ENCODE peak calls at places on chromosomes 3 and 15, in seven cellular contexts. J, C, B, O, V, D and G are unnamed samples.

GRCh38 chr3:45186871-45187270 is 39.2 kb downstream of the TMEM158 start:
- DNase-seq in C (no peak), V (no peak), O (no peak), D (no peak), B (no peak), J (no peak), G (no peak)

GRCh38 chr3:173977747-173978146 is 580.2 kb downstream of the NLGN1 start:
- DNase-seq in V (no peak), B (no peak), D (no peak), C (no peak), J (no peak), O (no peak), G (peak)

GRCh38 chr3:142853270-142854163 is 35.4 kb downstream of the PCOLCE2 start:
- DNase-seq in O (no peak), V (no peak), B (no peak), C (no peak), D (no peak), J (no peak), G (no peak)

GRCh38 chr3:143775401-143775970 is 72.8 kb downstream of the SLC9A9 start:
- DNase-seq in J (peak), O (peak), B (peak), C (no peak), V (no peak), D (peak), G (no peak)

GRCh38 chr15:92005154-92005553 is 151.6 kb downstream of the SLCO3A1 start:
- DNase-seq in B (no peak), C (no peak), D (peak), J (no peak), V (no peak), O (no peak), G (no peak)

GRCh38 chr3:107065094-107065861 is 312.0 kb upstream of the CCDC54 start:
- DNase-seq in J (no peak), C (no peak), V (no peak), B (no peak), D (peak), O (no peak), G (no peak)

GRCh38 chr15:31437686-31438085 is 111.1 kb downstream of the KLF13 start:
- DNase-seq in V (no peak), B (no peak), C (no peak), D (no peak), O (no peak), J (no peak), G (no peak)

GRCh38 chr3:179260949-179261765 is 10.2 kb upstream of the KCNMB3 start:
- DNase-seq in C (peak), D (peak), J (peak), O (no peak), V (peak), B (peak), G (no peak)

GRCh38 chr3:119796368-119796767 is 14.5 kb downstream of the NR1I2 start:
- DNase-seq in O (no peak), J (no peak), V (no peak), C (no peak), B (no peak), D (no peak), G (no peak)

GRCh38 chr15:101016581-101016980 is 97.4 kb downstream of the LRRK1 start:
- DNase-seq in J (no peak), C (no peak), V (no peak), B (no peak), O (no peak), D (no peak), G (no peak)

GRCh38 chr3:17745301-17745700 is 2.9 kb upstream of the TBC1D5 start:
- DNase-seq in B (no peak), D (no peak), V (no peak), O (no peak), C (no peak), J (peak), G (no peak)

GRCh38 chr3:8517490-8517889 is 15.9 kb downstream of the LMCD1 start:
- DNase-seq in B (no peak), C (no peak), J (no peak), O (no peak), D (no peak), V (no peak), G (no peak)

GRCh38 chr3:83968386-83968785 is 990.4 kb upstream of the CADM2 start:
- DNase-seq in V (no peak), J (no peak), O (no peak), C (no peak), D (no peak), B (no peak), G (no peak)
- TF ChIP-seq CTCF in V (no peak), J (no peak), O (no peak), C (no peak), D (peak), B (no peak), G (no peak)

GRCh38 chr15:65423150-65423976 is 616 bp upstream of the IGDCC4 start:
- DNase-seq in D (no peak), C (peak), B (no peak), J (peak), V (peak), O (no peak), G (no peak)
- H3K4me3 ChIP-seq in D (no peak), C (peak), B (no peak), J (peak), V (no peak), O (peak), G (peak)

DNA sequence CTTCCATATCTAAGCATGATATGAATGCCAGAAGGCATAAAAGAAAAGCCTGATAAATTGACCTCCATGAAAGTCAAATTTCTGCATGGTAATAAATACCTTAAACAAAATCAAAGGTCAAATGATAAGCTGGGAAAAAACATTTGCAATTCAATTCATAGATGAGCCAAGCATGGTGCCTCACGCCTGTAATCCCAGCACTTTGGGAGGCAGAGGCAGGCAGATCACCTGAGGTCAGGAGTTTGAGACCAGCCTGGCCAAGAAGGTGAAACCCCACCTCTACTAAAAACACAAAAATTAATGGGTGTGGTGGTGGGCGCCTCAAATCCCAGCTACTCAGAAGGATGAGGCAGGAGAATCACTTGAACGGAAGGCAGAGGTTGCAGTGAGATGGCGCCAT is 27.8 kb upstream of the RAF1 start:
- DNase-seq in J (no peak), D (no peak), O (no peak), V (no peak), C (no peak), B (no peak), G (no peak)
- TF ChIP-seq CTCF in J (no peak), D (no peak), O (no peak), V (no peak), C (no peak), B (no peak), G (no peak)

GRCh38 chr3:165749817-165750216 is 87.4 kb downstream of the BCHE start:
- DNase-seq in V (no peak), B (no peak), O (no peak), D (no peak), J (no peak), C (no peak), G (no peak)
- H3K4me3 ChIP-seq in V (no peak), B (no peak), O (no peak), D (no peak), J (no peak), C (no peak), G (no peak)

GRCh38 chr3:52456800-52457183 is 1.4 kb downstream of the NISCH start:
- DNase-seq in C (no peak), B (no peak), O (no peak), J (no peak), D (no peak), V (no peak), G (no peak)

GRCh38 chr3:52458031-52458760 is 2.8 kb downstream of the NISCH start:
- DNase-seq in D (no peak), C (no peak), V (no peak), J (no peak), B (no peak), O (no peak), G (no peak)

GRCh38 chr3:52456169-52456799 is 880 bp downstream of the NISCH start:
- DNase-seq in V (peak), J (peak), C (no peak), O (no peak), D (peak), B (no peak), G (no peak)

GRCh38 chr3:52461874-52462273 is 6.5 kb downstream of the NISCH start:
- DNase-seq in D (no peak), V (no peak), J (no peak), C (no peak), O (no peak), B (no peak), G (no peak)

DNA sequence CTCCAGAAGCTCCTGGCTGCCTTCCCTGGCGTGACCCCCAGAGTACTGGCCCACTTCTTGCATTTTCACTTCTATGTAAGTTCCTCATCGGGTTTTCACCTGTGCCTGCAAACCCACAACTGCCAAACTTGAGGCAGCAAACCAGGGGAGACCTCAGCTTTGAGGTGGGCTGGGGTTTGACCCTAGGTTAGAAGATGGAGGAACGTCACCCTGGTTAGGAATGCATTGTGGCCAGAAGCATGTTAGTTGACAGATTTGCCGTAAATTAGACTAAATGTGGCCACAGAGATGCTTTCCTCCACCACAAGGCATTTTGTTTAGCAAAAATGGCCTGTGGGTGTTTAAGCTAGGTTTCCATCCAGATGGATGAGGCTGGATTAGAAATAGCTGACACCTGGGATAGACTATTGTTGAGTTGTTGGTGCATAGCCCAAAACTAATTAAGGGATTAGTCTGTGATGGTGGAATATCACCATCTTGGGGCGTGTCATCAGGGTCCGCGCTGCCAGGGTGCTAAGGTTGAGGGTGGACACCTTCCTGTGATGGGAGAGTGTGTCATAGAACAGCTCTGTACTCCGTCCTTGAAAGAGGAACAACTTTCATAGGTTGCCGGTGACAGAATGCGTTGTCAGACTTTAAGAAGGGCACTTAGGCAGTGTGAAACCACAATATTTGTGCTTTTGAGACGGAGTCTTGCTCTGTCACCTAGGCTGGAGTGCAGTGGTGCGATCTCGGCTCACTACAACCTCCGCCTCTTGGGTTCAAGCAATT is 3.6 kb downstream of the NISCH start:
- DNase-seq in V (no peak), O (no peak), J (no peak), C (no peak), B (no peak), D (no peak), G (no peak)
- TF ChIP-seq CTCF in V (no peak), O (no peak), J (no peak), C (no peak), B (no peak), D (no peak), G (no peak)

GRCh38 chr3:49899815-49900214 is 3.9 kb downstream of the MST1R start:
- DNase-seq in V (no peak), D (peak), B (no peak), J (peak), O (no peak), C (no peak), G (no peak)

GRCh38 chr3:49901351-49902339 is 2.0 kb downstream of the MST1R start:
- DNase-seq in J (no peak), V (no peak), O (no peak), D (no peak), B (no peak), C (no peak), G (no peak)

GRCh38 chr3:49902511-49903345 is 945 bp downstream of the MST1R start:
- DNase-seq in J (no peak), B (no peak), D (no peak), O (no peak), V (peak), C (peak), G (no peak)

GRCh38 chr3:49903451-49904424 is at the start of gene MST1R:
- DNase-seq in J (peak), V (peak), C (peak), D (no peak), B (peak), O (no peak), G (no peak)

DNA sequence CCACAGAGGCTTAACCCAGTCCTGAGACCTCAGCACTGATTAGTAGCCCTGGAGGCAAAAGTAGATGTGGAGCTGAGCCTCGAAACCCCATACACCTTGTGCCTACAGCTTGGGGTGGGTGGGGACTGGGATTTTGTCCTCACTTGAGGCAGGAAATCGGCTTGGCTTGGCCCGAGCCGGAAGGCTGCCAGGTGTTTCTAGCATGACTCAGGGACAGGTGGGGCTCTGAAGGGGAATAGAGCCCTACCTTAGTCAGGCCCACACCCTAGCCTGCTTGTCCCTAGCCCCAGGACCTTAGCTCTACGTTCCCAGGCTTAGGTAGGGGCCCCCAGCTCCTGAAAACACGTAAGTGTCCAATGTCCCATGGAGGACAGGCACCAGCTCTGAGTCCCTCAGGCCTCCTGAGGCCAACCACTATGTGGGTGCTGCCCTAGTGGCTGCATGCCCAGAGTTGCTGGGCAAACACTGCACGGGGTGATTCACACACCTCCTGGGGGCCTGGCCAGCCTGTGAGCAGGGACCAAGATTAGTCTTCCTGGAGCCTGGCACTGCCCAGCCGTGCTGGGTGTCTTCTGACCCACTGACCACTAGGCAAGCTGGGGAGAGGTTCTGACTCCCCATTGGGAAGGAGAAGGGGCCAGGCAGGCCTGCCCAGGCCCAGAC is 3.1 kb downstream of the MST1R start:
- DNase-seq in D (no peak), J (peak), V (peak), O (no peak), C (peak), B (no peak), G (no peak)
- H3K4me3 ChIP-seq in D (no peak), J (no peak), V (no peak), O (no peak), C (no peak), B (no peak), G (no peak)

DNA sequence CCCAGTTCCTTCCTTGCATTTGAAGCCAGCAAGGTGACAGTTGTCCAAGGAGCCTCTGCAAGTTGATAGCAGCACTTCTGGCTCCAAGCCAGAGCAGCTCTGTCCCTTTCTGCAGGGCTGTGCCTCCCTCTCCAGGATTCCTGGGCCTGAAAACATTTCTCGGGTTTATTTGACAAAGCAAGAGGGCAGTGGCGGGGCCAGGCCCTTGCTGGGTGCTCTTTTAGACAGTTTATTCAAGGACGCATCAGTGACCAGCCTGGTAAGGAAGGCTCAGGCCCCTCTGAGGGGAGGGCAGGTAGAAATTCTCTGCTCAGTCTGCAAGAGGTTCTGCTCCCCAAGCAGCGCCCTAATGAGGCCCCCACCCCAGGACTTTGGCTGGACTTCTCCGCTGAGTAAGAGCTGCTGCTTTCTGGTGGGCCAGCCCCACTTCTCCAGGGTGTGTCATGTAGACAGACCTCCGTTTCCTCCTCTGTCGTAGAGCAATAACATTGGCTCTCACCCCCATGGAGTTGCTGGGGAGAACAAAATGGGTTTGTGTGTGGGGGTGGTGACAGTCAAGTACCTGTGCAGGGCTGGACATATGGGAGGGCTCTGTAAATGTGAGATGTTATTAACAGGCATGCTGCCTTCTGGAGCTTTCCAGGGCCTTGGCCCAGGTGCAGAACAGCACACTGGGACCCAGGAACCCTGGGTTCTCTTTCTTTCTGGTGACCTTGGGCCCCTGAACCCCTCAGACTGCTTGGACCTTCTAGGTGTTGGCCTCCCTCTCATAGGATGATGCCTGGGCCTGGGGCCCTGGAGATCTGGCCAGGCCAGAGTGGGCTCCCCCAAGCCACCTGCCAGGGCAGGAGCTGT is 146.2 kb upstream of the TLE3 start:
- DNase-seq in C (no peak), J (no peak), O (no peak), D (no peak), V (no peak), B (no peak), G (no peak)
- TF ChIP-seq CTCF in C (no peak), J (no peak), O (no peak), D (no peak), V (no peak), B (no peak), G (no peak)

GRCh38 chr3:24968076-24968475 is 460.0 kb upstream of the RARB start:
- DNase-seq in C (no peak), J (no peak), V (no peak), B (no peak), O (no peak), D (no peak), G (no peak)

DNA sequence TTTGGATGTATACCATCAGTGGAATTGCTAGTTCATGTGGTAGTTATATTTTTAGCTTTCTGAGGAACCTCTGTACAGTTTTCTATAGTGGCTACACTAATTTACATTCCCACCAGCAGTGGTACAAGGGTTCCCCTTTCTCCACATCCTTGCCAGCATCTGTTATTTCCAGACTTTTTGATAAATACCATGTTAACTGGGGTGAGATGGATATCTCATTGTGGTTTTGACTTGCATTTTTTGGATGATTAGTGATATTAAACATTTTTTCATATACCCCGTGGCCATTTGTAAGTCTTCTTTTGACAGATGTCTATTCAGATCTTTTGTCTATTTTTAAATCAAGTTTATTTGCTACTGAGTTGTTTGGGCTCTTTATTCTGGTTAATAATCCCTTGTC is 455.6 kb upstream of the RARB start:
- DNase-seq in J (no peak), C (no peak), O (no peak), V (no peak), B (no peak), D (no peak), G (no peak)
- H3K4me3 ChIP-seq in J (no peak), C (no peak), O (no peak), V (no peak), B (no peak), D (no peak), G (no peak)